ENCODE peak calls at places on chromosomes 5 and 9, in seven cellular contexts. N is left ventricle myocardium superior; M is kidney glomerular epithelial cell; Y is K562; I is EH; H is naive thymus-derived CD8-positive, alpha-beta T cell; F is MCF 10A. U is an unnamed sample.

GRCh38 chr9:119801311-119801710 is 432.1 kb upstream of the BRINP1 start:
- DNase-seq in N (no peak), M (no peak), Y (no peak), I (no peak), H (no peak), F (peak; percentile 4), U (no peak)

GRCh38 chr5:150291388-150292385 is 2.1 kb upstream of the CAMK2A start:
- DNase-seq in N (no peak), M (no peak), Y (no peak), I (no peak), H (no peak), F (no peak), U (no peak)

GRCh38 chr9:95511232-95511951 is 5.4 kb downstream of the PTCH1 start:
- DNase-seq in N (no peak), M (peak; percentile 54), Y (no peak), I (peak; percentile 77), H (no peak), F (peak; percentile 67), U (no peak)

GRCh38 chr9:132348676-132349075 is 6.1 kb downstream of the SETX start:
- DNase-seq in N (no peak), M (peak; percentile 84), Y (no peak), I (no peak), H (no peak), F (no peak), U (no peak)

GRCh38 chr5:126354012-126354856 is 69.0 kb upstream of the GRAMD2B start:
- DNase-seq in N (no peak), M (peak; percentile 89), Y (peak; percentile 52), I (peak; percentile 99), H (no peak), F (peak; percentile 90), U (no peak)

GRCh38 chr9:99192786-99193465 is 28.8 kb downstream of the ALG2 start:
- DNase-seq in N (no peak), M (no peak), Y (no peak), I (peak; percentile 17), H (no peak), F (peak; percentile 6), U (no peak)

GRCh38 chr5:54632131-54632551 is 114.6 kb downstream of the SNX18 start:
- DNase-seq in N (no peak), M (no peak), Y (no peak), I (no peak), H (no peak), F (no peak), U (no peak)

GRCh38 chr5:166962470-166962869 is 1329.0 kb upstream of the WWC1 start:
- DNase-seq in N (peak; percentile 37), M (no peak), Y (no peak), I (no peak), H (no peak), F (no peak), U (no peak)

GRCh38 chr9:114448706-114449105 is 56.6 kb downstream of the WHRN start:
- DNase-seq in N (no peak), M (no peak), Y (no peak), I (peak; percentile 35), H (no peak), F (peak; percentile 47), U (no peak)

GRCh38 chr9:116661037-116661954 is 25.8 kb upstream of the TRIM32 start:
- DNase-seq in N (no peak), M (peak; percentile 87), Y (peak; percentile 58), I (peak; percentile 84), H (no peak), F (peak; percentile 73), U (no peak)

GRCh38 chr9:129776566-129776937 is 23.7 kb upstream of the PTGES start:
- DNase-seq in N (peak; percentile 41), M (no peak), Y (no peak), I (peak; percentile 60), H (no peak), F (no peak), U (no peak)

GRCh38 chr9:121840838-121841760 is 189.7 kb downstream of the DAB2IP start:
- DNase-seq in N (no peak), M (peak; percentile 37), Y (no peak), I (no peak), H (no peak), F (no peak), U (no peak)

GRCh38 chr5:139912804-139913203 is 117.2 kb downstream of the PSD2 start:
- DNase-seq in N (no peak), M (no peak), Y (no peak), I (no peak), H (no peak), F (no peak), U (no peak)

GRCh38 chr5:175842947-175843793 is 28.2 kb upstream of the CPLX2 start:
- DNase-seq in N (no peak), M (peak; percentile 83), Y (no peak), I (peak; percentile 81), H (no peak), F (peak; percentile 71), U (no peak)

GRCh38 chr9:120365386-120365785 is 214.6 kb downstream of the CDK5RAP2 start:
- DNase-seq in N (no peak), M (no peak), Y (no peak), I (no peak), H (no peak), F (no peak), U (no peak)

GRCh38 chr5:7576023-7576715 is 180.2 kb downstream of the ADCY2 start:
- DNase-seq in N (no peak), M (no peak), Y (no peak), I (no peak), H (no peak), F (no peak), U (no peak)

GRCh38 chr5:14849516-14850294 is 21.9 kb downstream of the ANKH start:
- DNase-seq in N (no peak), M (no peak), Y (no peak), I (peak; percentile 52), H (no peak), F (peak; percentile 9), U (no peak)

GRCh38 chr9:104858271-104858670 is 69.7 kb downstream of the ABCA1 start:
- DNase-seq in N (no peak), M (peak; percentile 6), Y (no peak), I (peak; percentile 93), H (no peak), F (no peak), U (no peak)

GRCh38 chr9:130450344-130451003 is 5.7 kb downstream of the ASS1 start:
- DNase-seq in N (no peak), M (no peak), Y (no peak), I (peak; percentile 14), H (no peak), F (peak; percentile 11), U (no peak)